ENCODE peak calls at places on chromosomes 5 and 9, in six cellular contexts. K is K562; P is upper lobe of right lung; U is CD8-positive, alpha-beta T cell; O is mammary epithelial cell; N is lung. I is an unnamed sample. For H3K4me1, the result is how much of the 10 kb centered on the place peaks cover.

GRCh38 chr5:179287631-179288030 is 57.6 kb downstream of the ADAMTS2 start:
- DNase-seq in N (no peak), O (no peak), K (no peak), U (no peak), P (peak), I (peak)

GRCh38 chr9:123081824-123082223 is 48.4 kb downstream of the GPR21 start:
- DNase-seq in N (no peak), O (peak), K (peak), U (no peak), P (no peak), I (no peak)

GRCh38 chr9:120931278-120932085 is 4.9 kb upstream of the TRAF1 start:
- DNase-seq in O (peak), K (no peak), N (no peak), U (peak), P (no peak), I (no peak)

GRCh38 chr9:137592767-137593166 is 2.5 kb upstream of the ZMYND19 start:
- DNase-seq in K (no peak), U (no peak), N (peak), O (no peak), P (peak), I (no peak)

GRCh38 chr5:28750236-28750635 is 1711.8 kb upstream of the CDH9 start:
- DNase-seq in O (no peak), K (no peak), U (no peak), P (no peak), N (no peak), I (no peak)

GRCh38 chr5:125582358-125582757 is 835.9 kb upstream of the ZNF608 start:
- DNase-seq in O (no peak), U (no peak), P (no peak), K (no peak), N (no peak), I (no peak)

GRCh38 chr5:16952968-16953671 is 17.0 kb upstream of the MYO10 start:
- DNase-seq in O (no peak), N (no peak), K (no peak), P (no peak), U (no peak), I (no peak)

GRCh38 chr9:93644397-93645088 is 68.2 kb downstream of the PHF2 start:
- DNase-seq in O (no peak), P (peak), K (no peak), U (no peak), N (no peak), I (peak)

GRCh38 chr5:103452089-103452488 is 110.5 kb downstream of the NUDT12 start:
- DNase-seq in K (no peak), P (no peak), N (no peak), O (no peak), U (no peak), I (no peak)

GRCh38 chr5:540215-541147 is 16.2 kb upstream of the SLC9A3 start:
- DNase-seq in N (no peak), P (peak), O (no peak), K (no peak), U (no peak), I (no peak)

GRCh38 chr5:167770461-167770860 is 521.0 kb upstream of the WWC1 start:
- DNase-seq in O (no peak), N (no peak), P (no peak), K (no peak), U (no peak), I (no peak)

GRCh38 chr5:180376511-180376910 is 23.4 kb upstream of the GFPT2 start:
- DNase-seq in N (no peak), P (no peak), U (no peak), K (no peak), O (no peak), I (no peak)

GRCh38 chr5:169202969-169203368 is 98.0 kb downstream of the SLIT3 start:
- DNase-seq in K (no peak), P (no peak), U (no peak), N (no peak), O (no peak), I (no peak)

GRCh38 chr9:20649381-20649780 is 27.1 kb upstream of the MLLT3 start:
- DNase-seq in K (no peak), U (no peak), N (no peak), P (no peak), O (no peak), I (no peak)

GRCh38 chr9:95017661-95018060 is 291.2 kb downstream of the AOPEP start:
- DNase-seq in N (no peak), U (no peak), O (peak), P (no peak), K (no peak), I (no peak)

GRCh38 chr5:173310861-173311515 is 17.2 kb downstream of the STC2 start:
- DNase-seq in P (no peak), N (no peak), U (no peak), O (no peak), K (no peak), I (no peak)

GRCh38 chr5:169826618-169827017 is 153.7 kb downstream of the INSYN2B start:
- DNase-seq in N (no peak), U (no peak), O (no peak), P (no peak), K (peak), I (no peak)

GRCh38 chr5:32020271-32020670 is 153.8 kb downstream of the GOLPH3 start:
- DNase-seq in P (no peak), U (no peak), O (no peak), N (no peak), K (no peak), I (no peak)

GRCh38 chr9:105475302-105475701 is 27.5 kb downstream of the FSD1L start:
- DNase-seq in K (peak), P (no peak), U (no peak), N (no peak), O (peak), I (no peak)

GRCh38 chr5:150653762-150654158 is 7.3 kb upstream of the MYOZ3 start:
- DNase-seq in U (no peak), P (no peak), O (no peak), K (no peak), N (no peak), I (no peak)

GRCh38 chr5:67235399-67236110 is 39.0 kb upstream of the CD180 start:
- DNase-seq in N (no peak), P (no peak), O (no peak), K (no peak), U (no peak), I (no peak)

GRCh38 chr5:140591747-140592372 is 27.2 kb downstream of the SLC35A4 start:
- DNase-seq in N (no peak), O (peak), U (no peak), P (no peak), K (no peak), I (no peak)

GRCh38 chr5:78984020-78984610 is 995 bp downstream of the ARSB start:
- DNase-seq in P (no peak), N (no peak), U (no peak), O (no peak), K (peak), I (no peak)

GRCh38 chr5:132812123-132812948 is 766 bp upstream of the SOWAHA start:
- DNase-seq in N (no peak), P (no peak), O (no peak), U (no peak), K (no peak), I (no peak)

GRCh38 chr9:97502222-97502983 is 937 bp downstream of the TMOD1 start:
- DNase-seq in O (no peak), N (peak), U (no peak), P (no peak), K (peak), I (peak)

GRCh38 chr5:2266668-2267240 is 384.0 kb upstream of the IRX4 start:
- DNase-seq in U (no peak), P (no peak), N (no peak), K (no peak), O (no peak), I (no peak)

GRCh38 chr9:13816837-13817236 is 497.1 kb downstream of the NFIB start:
- DNase-seq in U (no peak), K (no peak), O (peak), P (no peak), N (no peak), I (no peak)

GRCh38 chr9:123165813-123166212 is 102.6 kb downstream of the STRBP start:
- DNase-seq in U (no peak), P (no peak), K (no peak), N (no peak), O (no peak), I (no peak)

GRCh38 chr5:123868267-123868666 is 356.3 kb downstream of the CSNK1G3 start:
- DNase-seq in P (no peak), O (no peak), K (no peak), U (no peak), N (no peak), I (no peak)

GRCh38 chr9:115058684-115059315 is 59.2 kb downstream of the TNC start:
- DNase-seq in P (no peak), O (peak), U (no peak), K (no peak), N (no peak), I (no peak)

DNA sequence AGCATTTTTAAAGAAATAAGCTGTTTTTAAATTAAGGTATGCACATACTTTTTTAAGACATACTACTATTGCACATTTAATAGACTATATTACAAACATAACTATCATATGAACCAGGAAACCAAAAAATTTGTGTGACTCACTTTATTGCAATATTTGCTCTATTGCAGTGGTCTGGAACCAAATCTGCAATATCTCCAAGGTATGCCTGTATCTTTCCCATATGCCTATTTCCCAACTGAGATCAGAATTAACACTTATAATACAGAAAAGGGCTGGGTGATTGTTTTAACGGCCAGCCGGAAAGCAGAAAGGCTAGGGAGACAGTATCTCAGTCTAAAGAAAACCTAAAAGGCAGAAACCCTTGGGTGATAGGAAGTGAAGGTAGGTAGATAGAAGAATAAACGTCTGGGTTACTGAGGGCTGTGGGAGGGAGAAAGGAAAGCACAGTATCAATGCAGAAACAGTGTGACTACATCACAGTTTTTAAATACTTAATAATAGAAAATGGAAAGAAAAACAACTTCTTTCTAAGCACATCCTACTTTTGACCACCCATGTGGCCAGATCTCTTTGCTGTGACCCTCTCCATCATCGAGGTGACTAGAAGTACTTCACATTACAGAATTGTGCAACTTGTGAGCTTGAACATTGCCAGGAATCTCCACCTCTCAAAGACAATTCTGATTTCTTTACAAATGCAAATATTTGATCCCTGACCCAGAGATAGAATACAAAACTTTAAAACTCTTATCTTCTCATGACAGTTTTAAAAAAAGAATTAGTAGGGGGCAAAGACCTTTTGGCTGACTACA is 126.4 kb downstream of the LPAR1 start:
- DNase-seq in U (no peak), P (no peak), K (no peak), O (peak), N (no peak), I (peak)
- H3K27ac ChIP-seq in U (no peak), P (peak), K (no peak), O (no peak), N (no peak), I (peak)

GRCh38 chr5:135729582-135729879 is 104.9 kb upstream of the SLC25A48 start:
- DNase-seq in O (no peak), K (no peak), N (no peak), U (no peak), P (no peak), I (no peak)
- TF ChIP-seq CTCF in O (peak), K (peak), N (no peak), U (no peak), P (peak), I (no peak)

GRCh38 chr5:119327018-119327417 is 28.8 kb upstream of the TNFAIP8 start:
- DNase-seq in N (no peak), P (no peak), O (no peak), K (peak), U (no peak), I (no peak)

GRCh38 chr5:119331566-119332095 is 24.2 kb upstream of the TNFAIP8 start:
- DNase-seq in O (no peak), U (no peak), K (peak), N (no peak), P (no peak), I (no peak)

GRCh38 chr5:119330367-119331183 is 25.2 kb upstream of the TNFAIP8 start:
- DNase-seq in O (peak), K (peak), U (peak), P (no peak), N (no peak), I (no peak)

GRCh38 chr5:119329701-119330100 is 26.1 kb upstream of the TNFAIP8 start:
- DNase-seq in U (no peak), O (peak), N (no peak), K (peak), P (no peak), I (no peak)

DNA sequence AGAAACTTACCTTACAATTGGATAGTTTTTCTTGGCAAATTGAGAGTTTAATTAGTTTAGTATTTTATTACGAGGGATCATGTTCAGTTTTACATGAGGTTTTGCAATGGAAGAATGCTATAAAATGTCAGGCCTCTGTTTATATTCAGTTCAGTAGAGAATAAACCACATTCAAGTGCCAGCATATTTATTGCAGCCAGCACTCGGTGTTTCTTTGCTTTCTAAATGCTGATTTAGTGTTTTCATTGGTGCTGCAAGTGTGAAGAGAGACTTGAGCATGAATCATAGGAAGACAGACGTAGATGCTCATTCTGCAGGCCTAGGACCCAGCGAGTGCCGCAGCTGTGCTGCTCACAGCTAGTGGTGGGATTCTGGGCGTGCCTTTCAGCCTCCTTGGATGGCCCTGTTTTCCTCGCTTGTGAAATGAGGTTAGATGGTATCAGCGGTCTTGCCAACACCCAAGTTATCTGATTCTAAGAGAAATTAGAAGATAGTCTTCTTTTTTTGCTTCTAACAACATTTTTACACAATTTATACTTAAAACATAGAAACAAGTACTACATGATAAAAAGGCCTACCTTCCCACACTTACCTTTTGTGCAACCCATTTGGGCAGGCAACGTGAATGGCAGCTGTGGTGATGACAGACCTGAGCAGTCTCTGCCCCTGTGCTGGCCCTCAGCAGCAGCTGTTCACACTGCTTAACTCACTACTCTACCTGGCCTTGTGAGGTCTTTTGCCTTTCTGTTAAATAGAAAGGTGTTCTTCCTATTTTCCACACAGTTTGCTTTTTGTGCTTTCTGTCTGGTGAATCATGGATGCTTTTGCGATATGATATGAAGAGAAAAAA is 26.8 kb upstream of the TNFAIP8 start:
- DNase-seq in O (no peak), U (peak), P (no peak), K (peak), N (no peak), I (no peak)
- H3K4me1 ChIP-seq in O (under half), U (half or more), P (under half), K (under half), N (under half), I (under half)

DNA sequence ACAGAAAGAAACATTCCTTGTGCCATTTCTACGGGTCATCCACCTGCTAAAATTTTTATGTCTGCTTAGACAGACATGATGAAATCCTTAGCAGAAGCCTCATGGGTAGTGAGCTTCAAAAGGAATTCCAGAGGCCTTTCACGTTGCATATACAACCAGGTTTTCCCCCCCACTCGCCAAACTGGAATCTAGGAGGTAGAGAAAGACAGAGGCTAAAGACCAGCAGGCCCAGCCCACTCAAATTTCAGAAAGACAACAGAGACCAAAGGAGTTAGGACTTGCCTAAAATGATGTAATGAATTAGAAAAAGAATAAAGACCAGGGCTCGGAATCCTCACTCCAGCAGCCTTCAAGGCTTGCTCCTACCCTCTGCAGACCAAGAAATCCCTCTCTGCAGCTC is 9.2 kb downstream of the B4GALT1 start:
- DNase-seq in O (peak), K (no peak), U (no peak), N (no peak), P (no peak), I (no peak)
- H3K27ac ChIP-seq in O (peak), K (no peak), U (no peak), N (peak), P (peak), I (peak)

GRCh38 chr9:131087354-131087893 is 8.9 kb upstream of the AIF1L start:
- DNase-seq in N (no peak), O (no peak), U (no peak), K (no peak), P (no peak), I (no peak)

GRCh38 chr9:131081868-131082267 is 14.5 kb upstream of the AIF1L start:
- DNase-seq in N (no peak), U (no peak), K (no peak), O (no peak), P (no peak), I (no peak)

GRCh38 chr9:131082774-131083512 is 13.4 kb upstream of the AIF1L start:
- DNase-seq in U (no peak), N (no peak), K (no peak), P (no peak), O (no peak), I (no peak)

GRCh38 chr9:131084661-131085369 is 11.5 kb upstream of the AIF1L start:
- DNase-seq in K (no peak), U (no peak), N (no peak), O (no peak), P (no peak), I (no peak)

DNA sequence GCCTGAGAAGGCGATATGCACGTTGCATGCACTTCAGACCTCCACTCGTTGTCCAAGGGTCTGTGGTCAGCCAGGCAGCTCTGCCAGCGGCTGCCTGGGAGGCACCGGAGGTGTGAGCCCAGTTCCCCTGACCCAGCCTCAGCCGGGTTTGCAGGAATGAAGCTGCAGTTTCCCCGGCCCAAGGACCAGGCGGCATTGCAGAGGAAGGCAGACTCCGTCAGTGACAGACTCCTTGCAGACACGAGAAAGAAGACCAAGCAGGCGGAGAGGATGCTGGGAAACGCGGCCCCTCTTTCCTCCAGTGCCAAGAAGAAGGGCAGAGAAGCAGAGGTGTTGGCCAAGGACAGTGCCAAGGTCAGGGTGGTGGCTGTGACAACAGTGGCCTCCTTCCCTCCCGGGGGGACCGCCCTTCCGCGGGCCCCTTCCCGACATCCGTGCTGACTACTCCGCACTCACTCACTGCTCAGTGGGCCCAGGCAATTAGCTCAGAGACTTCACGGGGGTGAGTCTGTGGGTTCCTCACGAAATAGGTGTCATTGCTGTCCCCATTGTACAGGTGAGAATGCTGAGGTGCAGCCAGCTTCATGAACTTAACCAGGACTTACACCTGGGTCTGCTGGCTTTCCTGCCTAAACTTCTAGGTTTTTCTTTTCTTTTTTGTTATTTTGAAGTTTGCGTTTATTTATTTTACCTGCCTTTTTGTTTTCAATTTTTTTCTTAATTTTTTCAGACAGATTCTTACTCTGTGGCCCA is 10.8 kb upstream of the AIF1L start:
- DNase-seq in P (no peak), O (no peak), U (no peak), K (no peak), N (no peak), I (no peak)
- TF ChIP-seq CTCF in P (no peak), O (no peak), U (no peak), K (no peak), N (no peak), I (no peak)

DNA sequence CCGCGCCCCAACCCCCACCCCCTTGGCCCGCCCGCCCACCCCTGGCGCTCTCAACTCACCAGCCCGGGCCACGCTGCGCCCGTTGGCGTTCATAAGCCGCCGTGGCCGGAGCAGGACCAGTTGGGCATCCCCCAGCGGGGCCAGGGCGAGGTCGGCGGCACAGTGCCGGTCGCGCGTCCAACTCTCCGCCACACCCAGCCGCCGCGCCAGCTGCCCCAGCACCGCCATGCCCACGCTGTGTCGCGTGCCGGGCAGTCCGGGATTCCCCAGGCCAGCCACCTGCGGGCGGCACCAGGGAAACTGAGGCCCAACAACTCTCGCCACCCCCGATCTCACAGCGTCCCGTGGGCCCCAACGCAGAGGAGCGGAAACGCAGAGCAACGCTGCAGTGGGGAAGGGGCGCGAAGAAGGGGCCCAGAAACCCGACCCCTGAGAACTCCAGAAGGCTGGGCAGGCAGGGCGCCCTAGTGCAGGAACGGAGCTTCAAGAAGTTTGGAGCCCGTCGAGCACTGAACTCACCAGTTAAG is 484 bp downstream of the PTRH1 start:
- DNase-seq in K (no peak), P (no peak), O (peak), N (no peak), U (no peak), I (no peak)
- H3K4me1 ChIP-seq in K (half or more), P (under half), O (under half), N (under half), U (under half), I (under half)

I was measured in uterus.